ENCODE peak calls at places on chromosomes 2 and 18, in eight cellular contexts. N is DND-41; L is foreskin fibroblast; S is body of pancreas; H is hepatic stellate cell; Q is activated T-cell treated with anti-CD3 and anti-CD28 coated beads, Interleukin-2, amount 50 U/mL, for 72 hours; R is nephron progenitor cell; I is HS-5. B is an unnamed sample.

GRCh38 chr2:161913865-161914264 is 160.2 kb downstream of the DPP4 start:
- DNase-seq in N (no peak), L (peak; percentile 42), S (no peak), H (peak; percentile 0), Q (no peak), R (no peak), I (peak; percentile 71), B (peak; percentile 24)

GRCh38 chr2:67260348-67261277 is 136.5 kb upstream of the ETAA1 start:
- DNase-seq in N (no peak), L (peak; percentile 95), S (peak; percentile 61), H (peak; percentile 41), Q (no peak), R (no peak), I (peak; percentile 98), B (no peak)

GRCh38 chr2:199471443-199472057 is 13.8 kb upstream of the SATB2 start:
- DNase-seq in N (no peak), L (peak; percentile 53), S (peak; percentile 73), H (peak; percentile 78), Q (peak; percentile 60), R (peak; percentile 89), I (no peak), B (no peak)

GRCh38 chr2:234723400-234723799 is 226.5 kb upstream of the ARL4C start:
- DNase-seq in N (no peak), L (no peak), S (no peak), H (no peak), Q (no peak), R (no peak), I (no peak), B (no peak)

GRCh38 chr2:224659726-224660125 is 56.4 kb downstream of the CCDC195 start:
- DNase-seq in N (no peak), L (no peak), S (no peak), H (no peak), Q (no peak), R (no peak), I (no peak), B (no peak)

GRCh38 chr2:239379641-239380170 is 21.1 kb downstream of the HDAC4 start:
- DNase-seq in N (no peak), L (no peak), S (no peak), H (no peak), Q (no peak), R (no peak), I (no peak), B (no peak)

GRCh38 chr2:191059308-191059707 is 45.3 kb upstream of the STAT1 start:
- DNase-seq in N (no peak), L (no peak), S (no peak), H (no peak), Q (peak; percentile 35), R (no peak), I (no peak), B (no peak)

GRCh38 chr18:42814618-42815017 is 300.9 kb downstream of the RIT2 start:
- DNase-seq in N (no peak), L (no peak), S (no peak), H (no peak), Q (no peak), R (no peak), I (no peak), B (no peak)

GRCh38 chr2:150802648-150803047 is 315.2 kb upstream of the RND3 start:
- DNase-seq in N (no peak), L (no peak), S (no peak), H (no peak), Q (no peak), R (no peak), I (no peak), B (no peak)

GRCh38 chr2:11863513-11864328 is 117.3 kb downstream of the LPIN1 start:
- DNase-seq in N (peak; percentile 83), L (peak; percentile 89), S (peak; percentile 82), H (peak; percentile 97), Q (peak; percentile 70), R (peak; percentile 81), I (peak; percentile 69), B (peak; percentile 95)

GRCh38 chr2:120233292-120233691 is 10.1 kb upstream of the TMEM185B start:
- DNase-seq in N (no peak), L (no peak), S (no peak), H (no peak), Q (no peak), R (no peak), I (no peak), B (no peak)

GRCh38 chr2:54704238-54704637 is 19.2 kb upstream of the EML6 start:
- DNase-seq in N (no peak), L (no peak), S (no peak), H (no peak), Q (no peak), R (no peak), I (no peak), B (no peak)

GRCh38 chr18:8758466-8758865 is 53.1 kb downstream of the MTCL1 start:
- DNase-seq in N (no peak), L (no peak), S (no peak), H (no peak), Q (no peak), R (no peak), I (no peak), B (no peak)

GRCh38 chr2:135043345-135043744 is 3.9 kb downstream of the MAP3K19 start:
- DNase-seq in N (no peak), L (no peak), S (no peak), H (no peak), Q (peak; percentile 30), R (peak; percentile 15), I (no peak), B (no peak)

GRCh38 chr2:209383212-209383611 is 40.6 kb upstream of the MAP2 start:
- DNase-seq in N (no peak), L (peak; percentile 56), S (peak; percentile 23), H (peak; percentile 33), Q (no peak), R (no peak), I (peak; percentile 77), B (no peak)

GRCh38 chr2:86700705-86701104 is 19.4 kb upstream of the RMND5A start:
- DNase-seq in N (no peak), L (no peak), S (no peak), H (no peak), Q (no peak), R (no peak), I (no peak), B (no peak)

GRCh38 chr2:55112229-55113016 is 62.2 kb upstream of the RTN4 start:
- DNase-seq in N (no peak), L (no peak), S (peak; percentile 40), H (no peak), Q (no peak), R (peak; percentile 32), I (no peak), B (no peak)

GRCh38 chr2:76080154-76080553 is 369.4 kb upstream of the GCFC2 start:
- DNase-seq in N (no peak), L (no peak), S (no peak), H (no peak), Q (no peak), R (no peak), I (no peak), B (peak; percentile 2)

GRCh38 chr2:42913280-42913878 is 121.0 kb upstream of the HAAO start:
- DNase-seq in N (no peak), L (no peak), S (no peak), H (no peak), Q (no peak), R (no peak), I (no peak), B (no peak)

GRCh38 chr2:219402665-219403515 is 15.2 kb upstream of the DNPEP start:
- DNase-seq in N (peak; percentile 70), L (peak; percentile 72), S (peak; percentile 72), H (peak; percentile 76), Q (peak; percentile 59), R (peak; percentile 71), I (peak; percentile 76), B (peak; percentile 72)

GRCh38 chr18:11658989-11659388 is 30.1 kb upstream of the GNAL start:
- DNase-seq in N (no peak), L (no peak), S (no peak), H (no peak), Q (no peak), R (no peak), I (no peak), B (no peak)